ENCODE peak calls at places on chromosomes 5 and 9, in seven cellular contexts. D is H1, N is HCT116, F is GM12878, O is K562, Z is SK-N-SH, E is HepG2. B is an unnamed sample.

GRCh38 chr5:115578657-115579056 is 23.6 kb downstream of the TICAM2 start:
- DNase-seq in N (no peak), F (no peak), O (no peak), Z (no peak), E (no peak), D (no peak), B (no peak)

GRCh38 chr9:129567842-129568559 is 52.9 kb downstream of the C9orf50 start:
- DNase-seq in Z (no peak), O (peak), F (no peak), N (peak), E (peak), D (peak), B (peak)

GRCh38 chr5:142486581-142486980 is 161.8 kb upstream of the SPRY4 start:
- DNase-seq in N (no peak), E (no peak), F (no peak), O (no peak), D (no peak), Z (no peak), B (no peak)

GRCh38 chr5:73745806-73746205 is 119.8 kb downstream of the ARHGEF28 start:
- DNase-seq in E (no peak), O (no peak), D (no peak), N (no peak), Z (no peak), F (no peak), B (no peak)

GRCh38 chr5:150490296-150490669 is 17.6 kb upstream of the NDST1 start:
- DNase-seq in E (no peak), O (no peak), F (no peak), N (no peak), D (no peak), Z (no peak), B (no peak)

GRCh38 chr5:181243521-181244307 is at the start of gene RACK1:
- DNase-seq in D (peak), E (peak), Z (peak), N (peak), F (peak), O (peak), B (peak)

GRCh38 chr9:137251490-137252268 is 593 bp downstream of the STPG3 start:
- DNase-seq in E (no peak), D (no peak), O (no peak), N (no peak), Z (no peak), F (no peak), B (no peak)

GRCh38 chr5:104890767-104891166 is 1328.2 kb upstream of the NUDT12 start:
- DNase-seq in F (no peak), E (no peak), D (no peak), Z (peak), N (no peak), O (no peak), B (no peak)

GRCh38 chr9:70257991-70258691 is 637 bp upstream of the SMC5 start:
- DNase-seq in E (peak), D (no peak), N (peak), F (no peak), Z (peak), O (no peak), B (no peak)

GRCh38 chr5:172189693-172190296 is 1.8 kb upstream of the STK10 start:
- DNase-seq in E (no peak), Z (no peak), O (no peak), N (no peak), D (no peak), F (no peak), B (no peak)

GRCh38 chr5:14491505-14491904 is 90.1 kb upstream of the OTULINL start:
- DNase-seq in Z (peak), F (no peak), E (no peak), O (no peak), D (no peak), N (no peak), B (no peak)

GRCh38 chr5:107425541-107426031 is 245.2 kb downstream of the EFNA5 start:
- DNase-seq in O (no peak), F (no peak), E (no peak), Z (no peak), D (no peak), N (peak), B (peak)

GRCh38 chr9:109052416-109052815 is 39.1 kb upstream of the CTNNAL1 start:
- DNase-seq in Z (no peak), O (no peak), D (no peak), N (no peak), E (no peak), F (no peak), B (no peak)

GRCh38 chr9:36165766-36166149 is 3.4 kb upstream of the CCIN start:
- DNase-seq in O (no peak), D (no peak), Z (no peak), N (no peak), F (no peak), E (no peak), B (no peak)

GRCh38 chr5:151699071-151699901 is 12.6 kb upstream of the SPARC start:
- DNase-seq in D (no peak), N (no peak), E (peak), Z (no peak), O (no peak), F (no peak), B (no peak)

GRCh38 chr5:9480499-9480898 is 65.4 kb downstream of the SEMA5A start:
- DNase-seq in O (no peak), F (no peak), D (no peak), E (no peak), Z (no peak), N (no peak), B (no peak)

GRCh38 chr5:9477537-9477936 is 68.3 kb downstream of the SEMA5A start:
- DNase-seq in F (no peak), N (no peak), O (no peak), Z (no peak), E (no peak), D (no peak), B (no peak)

GRCh38 chr5:9479981-9480380 is 65.9 kb downstream of the SEMA5A start:
- DNase-seq in O (no peak), F (no peak), N (no peak), Z (no peak), E (no peak), D (no peak), B (no peak)

GRCh38 chr5:9482381-9482780 is 63.5 kb downstream of the SEMA5A start:
- DNase-seq in D (no peak), N (no peak), O (no peak), E (no peak), F (no peak), Z (no peak), B (no peak)

GRCh38 chr5:9479361-9479760 is 66.5 kb downstream of the SEMA5A start:
- DNase-seq in F (no peak), E (no peak), O (no peak), D (no peak), N (no peak), Z (no peak), B (no peak)
- TF ChIP-seq JUND in F (no peak), E (no peak), O (no peak), D (no peak), N (no peak), Z (no peak), B (no peak)

GRCh38 chr9:95382433-95382832 is 64.9 kb upstream of the FANCC start:
- DNase-seq in D (peak), O (no peak), E (no peak), F (no peak), Z (no peak), N (peak), B (peak)
- TF ChIP-seq JUND in D (no peak), O (no peak), E (no peak), F (no peak), Z (no peak), N (no peak), B (no peak)

DNA sequence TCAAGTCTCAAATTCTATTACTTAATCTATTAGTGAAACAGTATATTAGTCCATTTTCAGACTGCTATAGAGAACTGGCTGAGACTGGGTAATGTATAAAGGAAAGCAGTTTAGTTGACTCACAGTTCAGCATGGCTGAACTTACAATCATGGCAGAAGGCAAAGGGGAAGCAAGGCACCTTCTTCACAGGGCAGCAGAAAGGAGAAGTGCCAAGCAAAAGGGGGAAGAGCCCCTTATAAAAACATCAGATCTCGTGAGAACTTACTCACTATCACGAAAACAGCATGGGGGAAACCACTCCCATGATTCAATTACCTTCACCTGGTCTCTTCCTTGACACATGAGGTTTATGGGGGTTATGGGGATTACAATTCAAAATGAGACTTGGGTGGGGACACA is 67.9 kb upstream of the CHSY3 start:
- DNase-seq in O (no peak), Z (no peak), F (no peak), D (no peak), N (no peak), E (no peak), B (no peak)
- TF ChIP-seq JUND in O (no peak), Z (no peak), F (no peak), D (no peak), N (no peak), E (no peak), B (no peak)

DNA sequence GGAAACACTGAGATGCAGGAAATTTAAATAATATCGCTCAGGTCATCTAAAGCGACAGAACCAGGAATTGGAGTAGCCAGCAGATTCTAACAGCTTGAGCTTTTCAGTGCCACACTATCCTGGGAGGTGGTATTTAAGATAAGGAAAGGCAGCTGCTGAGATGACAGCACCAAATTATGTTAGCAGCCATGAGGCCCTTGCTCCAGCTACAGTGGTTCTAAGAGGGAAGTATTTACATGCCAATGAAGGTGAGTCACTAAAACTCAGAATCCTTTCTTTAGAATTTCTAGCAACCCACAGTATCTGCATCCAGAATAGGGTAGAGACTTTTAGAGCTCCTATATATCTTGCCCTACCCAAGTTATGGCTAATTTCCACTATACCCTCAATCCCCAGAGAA is 127.0 kb upstream of the VLDLR start:
- DNase-seq in O (no peak), D (no peak), N (no peak), Z (no peak), E (no peak), F (no peak), B (no peak)
- TF ChIP-seq JUND in O (no peak), D (peak), N (no peak), Z (peak), E (no peak), F (no peak), B (no peak)

GRCh38 chr5:139473565-139473964 is 2.8 kb downstream of the SMIM33 start:
- DNase-seq in F (no peak), E (no peak), D (no peak), Z (peak), O (peak), N (no peak), B (no peak)

GRCh38 chr5:139473105-139473504 is 2.3 kb downstream of the SMIM33 start:
- DNase-seq in D (peak), O (peak), N (no peak), E (no peak), F (no peak), Z (no peak), B (no peak)

GRCh38 chr5:139472410-139473030 is 1.7 kb downstream of the SMIM33 start:
- DNase-seq in E (no peak), D (no peak), N (no peak), F (no peak), Z (no peak), O (peak), B (no peak)

GRCh38 chr5:139475865-139476651 is 5.3 kb downstream of the SMIM33 start:
- DNase-seq in E (no peak), F (no peak), O (peak), N (no peak), D (no peak), Z (no peak), B (no peak)

DNA sequence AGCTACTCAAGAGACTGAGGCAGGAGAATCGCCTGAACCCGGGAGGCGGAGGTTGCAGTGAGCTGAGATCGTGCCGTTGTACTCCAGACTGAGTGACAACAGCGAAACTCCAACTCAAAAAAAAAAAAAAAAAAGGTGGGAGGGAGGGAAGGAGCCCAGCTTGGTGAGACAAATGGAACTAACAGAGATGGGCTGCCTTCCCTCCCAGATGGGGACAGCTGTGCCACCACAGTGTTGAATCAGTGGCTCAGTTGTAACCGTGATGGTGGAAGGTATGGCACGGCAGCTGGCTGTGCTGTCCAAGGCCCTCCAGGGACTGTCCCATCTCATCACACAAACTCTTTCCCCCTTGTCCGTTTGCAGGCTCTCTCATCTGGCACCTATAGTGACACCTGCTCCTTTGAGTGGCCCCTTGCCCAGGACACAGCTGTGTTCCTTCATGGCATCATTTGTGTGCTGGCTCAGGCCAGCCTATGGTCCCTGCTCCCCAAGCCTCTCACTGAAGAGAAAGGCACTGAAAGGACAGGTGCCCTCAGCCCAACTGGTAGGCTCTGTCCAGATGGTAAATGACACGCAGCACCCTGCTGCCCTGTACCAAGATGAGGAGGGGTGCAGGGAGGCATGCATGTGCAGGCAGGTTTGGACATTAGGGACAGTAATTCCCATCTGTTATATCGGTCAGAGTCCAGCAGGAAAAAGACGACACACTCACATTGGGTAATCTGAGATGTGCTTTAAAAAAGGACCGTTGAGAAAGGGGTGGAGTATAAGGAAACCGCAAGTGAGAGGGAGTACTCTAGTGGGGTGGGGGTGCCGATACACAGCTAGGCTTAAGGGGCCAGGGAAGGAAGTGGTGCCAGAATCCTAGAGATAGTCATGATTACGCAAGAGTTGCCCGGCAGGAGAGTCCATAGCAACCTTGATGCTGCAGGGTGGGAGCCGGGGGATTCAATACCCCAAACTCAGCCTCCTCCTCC is 4.3 kb downstream of the SMIM33 start:
- DNase-seq in Z (no peak), D (no peak), N (no peak), O (peak), F (no peak), E (no peak), B (no peak)
- TF ChIP-seq JUND in Z (no peak), D (no peak), N (no peak), O (peak), F (no peak), E (no peak), B (no peak)

DNA sequence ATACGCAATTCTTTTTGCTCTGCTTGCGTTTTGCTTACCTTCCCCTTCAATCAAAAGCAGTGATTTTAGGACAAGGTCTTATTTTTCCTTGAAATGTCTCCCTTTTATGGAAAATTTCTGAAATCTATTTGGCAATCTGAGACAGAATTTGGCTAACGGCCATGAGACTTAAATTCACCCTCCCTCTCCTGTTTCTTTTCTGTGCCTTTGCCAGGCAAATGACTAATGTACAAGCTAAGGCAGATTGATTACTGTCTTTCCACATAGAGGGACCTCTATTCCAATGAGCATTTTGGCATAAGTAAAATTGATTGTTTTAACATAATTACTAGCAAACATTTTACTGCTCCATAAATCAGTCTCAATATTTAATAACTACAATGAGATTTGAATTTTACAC is 31.7 kb downstream of the FAM81B start:
- DNase-seq in F (no peak), E (no peak), D (no peak), O (no peak), Z (no peak), N (no peak), B (no peak)
- TF ChIP-seq JUND in F (no peak), E (no peak), D (no peak), O (no peak), Z (no peak), N (no peak), B (no peak)

GRCh38 chr5:44332360-44332971 is 56.8 kb downstream of the FGF10 start:
- DNase-seq in E (peak), D (no peak), F (no peak), Z (peak), N (peak), O (peak), B (peak)

GRCh38 chr5:44331471-44332079 is 57.6 kb downstream of the FGF10 start:
- DNase-seq in E (no peak), Z (no peak), F (no peak), N (no peak), O (no peak), D (no peak), B (no peak)

GRCh38 chr5:44334622-44335021 is 54.6 kb downstream of the FGF10 start:
- DNase-seq in D (no peak), F (no peak), E (no peak), N (no peak), O (no peak), Z (no peak), B (no peak)

DNA sequence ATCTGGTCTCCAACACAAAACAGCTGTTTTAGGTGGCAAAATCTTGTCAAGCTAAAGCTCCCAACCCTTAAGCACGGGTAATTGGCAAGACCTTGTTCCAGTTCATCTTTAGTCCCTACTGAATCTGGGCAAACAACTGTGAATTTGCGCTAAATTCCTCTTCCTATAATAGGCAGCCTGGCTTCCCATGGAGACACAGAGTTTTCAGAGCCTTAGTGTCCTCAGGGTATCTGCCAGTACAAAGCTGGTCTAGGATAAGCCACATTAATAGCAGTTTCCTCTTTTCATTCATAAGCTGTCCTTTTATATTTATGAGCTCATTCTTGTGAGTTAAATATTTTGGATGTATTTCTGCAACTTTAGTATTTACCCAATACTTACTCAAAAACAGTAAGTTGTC is 59.5 kb downstream of the FGF10 start:
- DNase-seq in N (no peak), F (no peak), E (no peak), Z (no peak), O (no peak), D (no peak), B (no peak)
- TF ChIP-seq JUND in N (no peak), F (no peak), E (no peak), Z (no peak), O (no peak), D (no peak), B (no peak)

DNA sequence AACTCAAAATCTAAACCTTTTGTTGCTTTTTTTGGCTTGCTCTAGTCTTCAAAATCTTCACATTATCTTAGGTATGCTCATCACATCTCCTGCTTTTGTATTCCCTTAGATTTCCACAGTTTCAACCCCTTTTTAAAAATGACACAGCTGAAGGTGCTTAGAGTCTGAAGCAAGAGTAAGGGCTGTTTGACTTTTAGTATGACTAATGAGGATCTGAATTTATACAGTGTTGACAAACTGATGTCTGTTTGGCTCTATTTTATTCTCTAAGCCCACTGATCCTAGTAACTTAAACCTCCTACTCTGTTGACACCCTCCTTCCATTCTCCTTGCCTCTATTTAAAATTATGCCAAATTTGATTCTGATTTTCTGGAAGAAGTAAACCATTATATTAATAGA is 200.1 kb downstream of the MCTP1 start:
- DNase-seq in D (no peak), N (no peak), Z (no peak), O (no peak), E (no peak), F (no peak), B (no peak)
- TF ChIP-seq JUND in D (no peak), N (no peak), Z (no peak), O (no peak), E (no peak), F (no peak), B (no peak)

GRCh38 chr9:132806723-132807421 is 71.2 kb downstream of the AK8 start:
- DNase-seq in F (no peak), N (no peak), D (peak), Z (no peak), O (no peak), E (no peak), B (peak)
- TF ChIP-seq JUND in F (no peak), N (no peak), D (no peak), Z (no peak), O (no peak), E (no peak), B (no peak)